ENCODE peak calls at places on chromosomes 11 and 22, in nine cellular contexts. V, X, N, E, D, S, Z, A and W are unnamed samples.

GRCh38 chr22:46287873-46288751 is 8.6 kb upstream of the GTSE1 start:
- DNase-seq in V (peak), X (no peak), N (no peak), E (no peak), D (no peak), S (no peak), Z (peak), A (no peak), W (no peak)

GRCh38 chr11:45665206-45665932 is at the start of gene CHST1:
- DNase-seq in V (peak), X (peak), N (no peak), E (peak), D (no peak), S (no peak), Z (peak), A (peak), W (no peak)

GRCh38 chr22:42283288-42284229 is 13.1 kb upstream of the TCF20 start:
- DNase-seq in V (peak), X (no peak), N (no peak), E (peak), D (no peak), S (no peak), Z (no peak), A (no peak), W (no peak)

GRCh38 chr11:27039873-27040272 is 742 bp upstream of the BBOX1 start:
- DNase-seq in V (no peak), X (no peak), N (no peak), E (no peak), D (no peak), S (no peak), Z (no peak), A (no peak), W (no peak)

GRCh38 chr22:19663821-19664325 is 50.4 kb upstream of the SEPTIN5 start:
- DNase-seq in V (no peak), X (no peak), N (no peak), E (peak), D (peak), S (peak), Z (no peak), A (peak), W (peak)

GRCh38 chr11:7422544-7423331 is 62.6 kb upstream of the OLFML1 start:
- DNase-seq in V (peak), X (no peak), N (no peak), E (no peak), D (no peak), S (peak), Z (no peak), A (no peak), W (no peak)

GRCh38 chr22:44659140-44659539 is 42.9 kb upstream of the PRR5 start:
- DNase-seq in V (no peak), X (no peak), N (no peak), E (no peak), D (no peak), S (no peak), Z (no peak), A (no peak), W (no peak)

GRCh38 chr11:107018274-107018901 is at the start of gene GUCY1A2:
- DNase-seq in V (no peak), X (peak), N (no peak), E (peak), D (peak), S (no peak), Z (peak), A (no peak), W (no peak)

GRCh38 chr11:15327786-15328231 is 213.1 kb downstream of the INSC start:
- DNase-seq in V (peak), X (peak), N (no peak), E (peak), D (peak), S (peak), Z (peak), A (no peak), W (peak)